ENCODE peak calls at places on chromosome 7, in eight cellular contexts. Q, M, N, Y, T, J, S and O are unnamed samples.

GRCh38 chr7:44564606-44565005 is 9.1 kb downstream of the DDX56 start:
- DNase-seq in Q (no peak), M (no peak), N (no peak), Y (no peak), T (no peak), J (no peak), S (no peak), O (no peak)

GRCh38 chr7:15326044-15326644 is 235.7 kb downstream of the AGMO start:
- DNase-seq in Q (no peak), M (no peak), N (no peak), Y (no peak), T (peak; percentile 6), J (peak; percentile 42), S (peak; percentile 73), O (no peak)

GRCh38 chr7:45457591-45457990 is 116.6 kb upstream of the ADCY1 start:
- DNase-seq in Q (no peak), M (no peak), N (no peak), Y (no peak), T (no peak), J (no peak), S (no peak), O (no peak)

GRCh38 chr7:155222046-155222445 is 75.6 kb upstream of the INSIG1 start:
- DNase-seq in Q (no peak), M (no peak), N (no peak), Y (no peak), T (no peak), J (no peak), S (no peak), O (no peak)

GRCh38 chr7:8885480-8885879 is 452.1 kb downstream of the NXPH1 start:
- DNase-seq in Q (no peak), M (no peak), N (no peak), Y (no peak), T (no peak), J (no peak), S (no peak), O (no peak)

GRCh38 chr7:130814753-130815152 is 80.7 kb upstream of the KLF14 start:
- DNase-seq in Q (no peak), M (no peak), N (no peak), Y (no peak), T (peak; percentile 7), J (peak; percentile 47), S (peak; percentile 67), O (no peak)

GRCh38 chr7:70032673-70033072 is 434.4 kb downstream of the AUTS2 start:
- DNase-seq in Q (no peak), M (no peak), N (no peak), Y (no peak), T (no peak), J (no peak), S (no peak), O (no peak)

GRCh38 chr7:143417734-143418378 is 9.2 kb upstream of the EPHA1 start:
- DNase-seq in Q (no peak), M (no peak), N (no peak), Y (no peak), T (no peak), J (no peak), S (peak; percentile 60), O (no peak)

GRCh38 chr7:3230908-3231307 is 70.1 kb upstream of the SDK1 start:
- DNase-seq in Q (no peak), M (no peak), N (no peak), Y (no peak), T (no peak), J (no peak), S (no peak), O (no peak)